ENCODE peak calls at places on chromosomes 4 and X, in eight cellular contexts. L is suprapubic skin, D is A549, U is transverse colon, C is ovary, P is prostate gland, H is NB4, Q is Peyer's patch. F is an unnamed sample.

GRCh38 chr4:107600456-107600855 is 119.6 kb downstream of the PAPSS1 start:
- DNase-seq in L (no peak), D (no peak), U (no peak), C (no peak), P (no peak), H (no peak), Q (no peak), F (no peak)

GRCh38 chr4:55791666-55792065 is 27.9 kb upstream of the EXOC1L start:
- DNase-seq in L (no peak), D (no peak), U (no peak), C (no peak), P (no peak), H (no peak), Q (no peak), F (no peak)

GRCh38 chrX:97685753-97686152 is 802.0 kb downstream of the RPA4 start:
- DNase-seq in L (no peak), D (peak), U (no peak), C (no peak), P (no peak), H (peak), Q (no peak), F (no peak)

GRCh38 chrX:341541-342101 is 23.0 kb upstream of the GTPBP6 start:
- DNase-seq in L (peak), D (no peak), U (no peak), C (no peak), P (no peak), H (no peak), Q (no peak), F (peak)

GRCh38 chrX:82528525-82528924 is 979.6 kb upstream of the POU3F4 start:
- DNase-seq in L (no peak), D (no peak), U (no peak), C (no peak), P (no peak), H (no peak), Q (no peak), F (no peak)

GRCh38 chr4:41692717-41693345 is 55.7 kb downstream of the PHOX2B start:
- DNase-seq in L (no peak), D (peak), U (peak), C (peak), P (peak), H (peak), Q (peak), F (no peak)

GRCh38 chrX:3052864-3053263 is 11.6 kb downstream of the ARSF start:
- DNase-seq in L (no peak), D (no peak), U (peak), C (no peak), P (no peak), H (no peak), Q (no peak), F (peak)

GRCh38 chr4:100949350-100949935 is 397.9 kb downstream of the PPP3CA start:
- DNase-seq in L (no peak), D (no peak), U (no peak), C (no peak), P (no peak), H (no peak), Q (no peak), F (no peak)

GRCh38 chrX:100677616-100678181 is 33.7 kb downstream of the SRPX2 start:
- DNase-seq in L (no peak), D (no peak), U (no peak), C (no peak), P (no peak), H (no peak), Q (no peak), F (no peak)

GRCh38 chr4:7096264-7096663 is 28.4 kb upstream of the GRPEL1 start:
- DNase-seq in L (no peak), D (no peak), U (no peak), C (no peak), P (no peak), H (no peak), Q (no peak), F (no peak)

GRCh38 chr4:55409468-55410171 is 13.9 kb downstream of the TMEM165 start:
- DNase-seq in L (no peak), D (no peak), U (no peak), C (no peak), P (no peak), H (peak), Q (no peak), F (no peak)

GRCh38 chrX:153416781-153417180 is 5.5 kb downstream of the ZFP92 start:
- DNase-seq in L (no peak), D (no peak), U (no peak), C (no peak), P (no peak), H (no peak), Q (no peak), F (no peak)

GRCh38 chrX:39613997-39614679 is 483.6 kb downstream of the BCOR start:
- DNase-seq in L (no peak), D (no peak), U (peak), C (no peak), P (no peak), H (no peak), Q (no peak), F (no peak)

GRCh38 chr4:68905598-68906237 is 45.9 kb downstream of the UGT2A3 start:
- DNase-seq in L (no peak), D (no peak), U (no peak), C (no peak), P (peak), H (no peak), Q (no peak), F (no peak)

GRCh38 chr4:89216866-89217265 is 90.7 kb downstream of the GPRIN3 start:
- DNase-seq in L (no peak), D (no peak), U (no peak), C (no peak), P (no peak), H (no peak), Q (no peak), F (no peak)

GRCh38 chr4:176188654-176189053 is 6.7 kb downstream of the SPATA4 start:
- DNase-seq in L (no peak), D (no peak), U (no peak), C (no peak), P (no peak), H (no peak), Q (no peak), F (no peak)

GRCh38 chr4:154998284-154998683 is 210.2 kb upstream of the NPY2R start:
- DNase-seq in L (no peak), D (no peak), U (no peak), C (no peak), P (no peak), H (no peak), Q (no peak), F (no peak)

GRCh38 chrX:133868250-133868649 is 117.1 kb downstream of the GPC3 start:
- DNase-seq in L (no peak), D (no peak), U (no peak), C (no peak), P (no peak), H (no peak), Q (no peak), F (no peak)

GRCh38 chrX:18973527-18974192 is 10.3 kb downstream of the PHKA2 start:
- DNase-seq in L (no peak), D (no peak), U (peak), C (no peak), P (no peak), H (no peak), Q (no peak), F (no peak)

GRCh38 chr4:68808060-68808459 is 7.7 kb upstream of the UGT2B10 start:
- DNase-seq in L (no peak), D (no peak), U (no peak), C (no peak), P (no peak), H (no peak), Q (no peak), F (no peak)

GRCh38 chr4:139368990-139369389 is 66.7 kb upstream of the NDUFC1 start:
- DNase-seq in L (no peak), D (no peak), U (no peak), C (no peak), P (no peak), H (no peak), Q (no peak), F (no peak)

GRCh38 chr4:177419416-177419815 is 22.8 kb downstream of the AGA start:
- DNase-seq in L (no peak), D (no peak), U (no peak), C (no peak), P (no peak), H (no peak), Q (no peak), F (no peak)

GRCh38 chr4:89486042-89486441 is 178.4 kb upstream of the GPRIN3 start:
- DNase-seq in L (no peak), D (peak), U (no peak), C (no peak), P (no peak), H (no peak), Q (no peak), F (no peak)

GRCh38 chr4:175422331-175422730 is 389.7 kb downstream of the GPM6A start:
- DNase-seq in L (no peak), D (peak), U (no peak), C (no peak), P (no peak), H (no peak), Q (no peak), F (no peak)

GRCh38 chrX:153702350-153703035 is 14.8 kb downstream of the SLC6A8 start:
- DNase-seq in L (no peak), D (no peak), U (no peak), C (no peak), P (no peak), H (no peak), Q (no peak), F (no peak)

GRCh38 chrX:88135735-88136134 is 611.3 kb upstream of the CPXCR1 start:
- DNase-seq in L (no peak), D (no peak), U (no peak), C (no peak), P (no peak), H (peak), Q (no peak), F (no peak)

GRCh38 chr4:152032722-152033131 is 271.9 kb upstream of the GATB start:
- DNase-seq in L (no peak), D (no peak), U (no peak), C (no peak), P (no peak), H (no peak), Q (no peak), F (no peak)

GRCh38 chr4:12612866-12613265 is 871.3 kb downstream of the RAB28 start:
- DNase-seq in L (no peak), D (no peak), U (no peak), C (no peak), P (no peak), H (no peak), Q (no peak), F (no peak)

GRCh38 chr4:183353557-183353956 is 31.3 kb upstream of the CLDN24 start:
- DNase-seq in L (no peak), D (no peak), U (no peak), C (no peak), P (no peak), H (no peak), Q (no peak), F (no peak)

GRCh38 chr4:84583871-84584373 is 995 bp downstream of the CDS1 start:
- DNase-seq in L (no peak), D (no peak), U (no peak), C (no peak), P (no peak), H (peak), Q (no peak), F (no peak)

GRCh38 chrX:22589845-22590244 is 317.1 kb downstream of the CBLL2 start:
- DNase-seq in L (no peak), D (no peak), U (no peak), C (no peak), P (no peak), H (no peak), Q (no peak), F (no peak)

GRCh38 chrX:17629011-17629410 is 108.3 kb upstream of the SCML1 start:
- DNase-seq in L (no peak), D (no peak), U (no peak), C (no peak), P (no peak), H (no peak), Q (no peak), F (no peak)

GRCh38 chrX:17632942-17633341 is 104.4 kb upstream of the SCML1 start:
- DNase-seq in L (no peak), D (no peak), U (no peak), C (no peak), P (no peak), H (no peak), Q (no peak), F (no peak)

GRCh38 chrX:17633546-17633945 is 103.7 kb upstream of the SCML1 start:
- DNase-seq in L (no peak), D (no peak), U (no peak), C (no peak), P (no peak), H (no peak), Q (no peak), F (no peak)

GRCh38 chrX:17629519-17629918 is 107.8 kb upstream of the SCML1 start:
- DNase-seq in L (no peak), D (no peak), U (no peak), C (no peak), P (peak), H (no peak), Q (no peak), F (no peak)

DNA sequence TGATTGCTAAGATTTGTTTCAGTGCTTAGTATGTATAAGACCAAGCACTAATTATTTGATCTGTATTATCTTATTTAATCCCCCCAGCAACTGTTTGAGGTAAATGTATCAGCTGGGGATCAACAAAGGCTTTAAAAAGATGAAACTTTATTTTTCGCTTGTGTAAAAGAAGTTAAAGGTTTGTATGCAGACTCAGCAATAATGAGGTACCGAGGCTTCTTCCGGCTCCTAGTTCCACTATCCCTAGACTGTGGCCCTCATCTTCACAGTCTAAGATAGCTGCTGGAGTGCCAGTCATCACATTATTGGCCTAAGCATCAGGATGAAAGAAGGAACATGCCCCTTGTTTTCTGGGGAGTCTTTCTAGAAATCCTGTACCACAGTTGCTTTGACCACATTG is 105.6 kb upstream of the SCML1 start:
- DNase-seq in L (no peak), D (no peak), U (no peak), C (no peak), P (no peak), H (no peak), Q (no peak), F (no peak)
- TF ChIP-seq POLR2A in L (no peak), D (no peak), U (no peak), C (no peak), P (no peak), H (no peak), Q (no peak), F (no peak)

GRCh38 chr4:173538903-173539445 is 8.9 kb upstream of the HAND2 start:
- DNase-seq in L (no peak), D (no peak), U (no peak), C (no peak), P (no peak), H (no peak), Q (no peak), F (no peak)
- H3K4me3 ChIP-seq in L (peak), D (peak), U (peak), C (peak), P (no peak), H (peak), Q (peak), F (peak)

GRCh38 chr4:86594559-86595425 is 677 bp downstream of the PTPN13 start:
- DNase-seq in L (peak), D (peak), U (peak), C (peak), P (peak), H (peak), Q (peak), F (peak)
- TF ChIP-seq CTCF in L (no peak), D (no peak), U (no peak), C (no peak), P (no peak), H (no peak), Q (no peak), F (no peak)

GRCh38 chr4:98995183-98996055 is at the start of gene METAP1:
- DNase-seq in L (peak), D (peak), U (peak), C (peak), P (peak), H (peak), Q (peak), F (peak)
- TF ChIP-seq POLR2A in L (no peak), D (peak), U (peak), C (peak), P (peak), H (peak), Q (peak), F (peak)

DNA sequence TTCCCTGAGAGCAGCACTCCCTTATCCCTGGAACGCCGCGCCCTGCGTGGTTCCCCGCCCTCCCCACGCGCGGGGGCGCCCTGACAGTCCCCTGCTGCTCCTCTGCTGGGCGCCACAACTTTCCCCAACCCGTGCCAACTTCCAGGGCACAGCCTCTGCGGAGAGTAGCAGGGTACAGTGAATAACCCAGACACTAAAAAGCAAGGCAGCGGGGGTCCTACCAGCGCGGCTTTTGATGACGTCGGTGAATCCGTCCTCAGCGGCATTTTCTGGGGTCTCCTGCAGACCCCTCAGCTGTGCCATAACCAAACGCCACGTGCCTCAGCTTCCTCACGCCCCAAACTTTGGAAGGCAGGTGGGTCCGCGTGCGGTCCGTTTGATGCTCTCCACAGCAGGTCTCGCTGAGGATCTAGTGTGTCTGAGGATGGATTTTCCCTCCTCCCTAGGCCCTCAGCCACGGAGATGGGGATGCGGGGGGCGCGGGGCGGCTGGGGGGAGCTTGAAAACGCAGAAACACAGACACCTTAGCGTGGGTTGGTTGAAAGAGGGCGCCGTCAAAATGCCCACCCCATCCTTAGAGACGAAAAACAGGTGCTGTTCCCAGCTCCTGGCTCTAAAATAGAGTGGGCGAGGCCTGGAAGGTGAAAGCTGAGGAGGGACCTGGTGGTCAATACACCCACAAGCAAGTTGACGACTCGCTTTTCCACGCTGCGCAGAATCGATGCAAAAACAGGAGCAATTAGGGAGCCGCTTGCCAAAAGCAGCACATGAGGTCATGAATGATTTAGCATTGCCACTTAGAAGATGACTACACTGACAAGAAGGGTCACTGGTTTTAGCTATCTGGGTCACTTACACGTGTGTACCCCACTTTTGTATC is 405.6 kb downstream of the FAM47A start:
- DNase-seq in L (no peak), D (no peak), U (no peak), C (no peak), P (no peak), H (no peak), Q (peak), F (no peak)
- H3K4me3 ChIP-seq in L (peak), D (no peak), U (no peak), C (peak), P (no peak), H (no peak), Q (peak), F (no peak)

GRCh38 chr4:25441519-25442117 is 64.6 kb downstream of the ANAPC4 start:
- DNase-seq in L (peak), D (peak), U (peak), C (peak), P (peak), H (peak), Q (peak), F (peak)
- TF ChIP-seq CTCF in L (peak), D (peak), U (no peak), C (no peak), P (peak), H (peak), Q (no peak), F (no peak)

GRCh38 chr4:76308548-76308947 is 2.0 kb downstream of the STBD1 start:
- DNase-seq in L (no peak), D (no peak), U (no peak), C (peak), P (no peak), H (no peak), Q (peak), F (no peak)
- TF ChIP-seq POLR2A in L (no peak), D (no peak), U (no peak), C (no peak), P (no peak), H (no peak), Q (no peak), F (no peak)

DNA sequence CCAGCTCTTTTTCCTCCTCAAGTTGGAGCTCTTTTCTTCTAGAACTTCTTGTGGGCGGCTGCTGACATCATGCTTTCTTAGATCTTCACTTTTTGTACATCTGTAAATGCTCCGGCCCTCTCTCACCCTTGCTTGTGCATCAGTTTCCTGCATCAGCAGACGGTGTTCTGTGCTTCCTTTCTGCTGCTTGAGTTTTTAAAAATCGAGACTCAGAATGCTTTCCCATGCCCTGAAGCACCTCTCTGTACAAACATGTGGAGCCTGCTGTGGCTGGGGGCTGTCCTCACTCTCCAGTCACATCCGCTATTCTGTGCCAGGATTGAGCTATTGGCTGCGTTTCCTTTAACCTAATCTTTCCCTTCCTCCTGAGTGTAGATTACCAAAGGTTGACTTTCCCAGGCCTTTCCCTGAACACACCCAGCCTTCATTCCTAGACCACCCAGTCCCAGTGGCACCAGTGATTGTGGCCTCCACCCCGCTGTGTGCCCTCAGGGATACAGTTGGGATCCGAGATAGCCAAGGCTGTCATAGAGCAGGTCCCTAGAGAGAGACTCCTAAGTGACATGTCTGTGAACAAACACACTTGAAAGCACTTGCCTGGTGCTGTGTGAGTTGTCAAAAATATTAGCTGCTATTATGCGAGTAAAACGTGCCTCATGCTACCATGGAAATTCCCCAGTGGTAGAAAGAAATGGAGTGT is 41.9 kb downstream of the TNIP2 start:
- DNase-seq in L (no peak), D (no peak), U (no peak), C (no peak), P (no peak), H (no peak), Q (no peak), F (no peak)
- H3K4me3 ChIP-seq in L (no peak), D (no peak), U (no peak), C (no peak), P (no peak), H (no peak), Q (no peak), F (no peak)

GRCh38 chr4:77220841-77221613 is 64.0 kb downstream of the CCNG2 start:
- DNase-seq in L (no peak), D (no peak), U (no peak), C (no peak), P (no peak), H (no peak), Q (no peak), F (peak)

GRCh38 chr4:77215107-77215506 is 58.1 kb downstream of the CCNG2 start:
- DNase-seq in L (no peak), D (no peak), U (no peak), C (no peak), P (no peak), H (no peak), Q (no peak), F (peak)

GRCh38 chr4:77219266-77219665 is 62.3 kb downstream of the CCNG2 start:
- DNase-seq in L (no peak), D (no peak), U (no peak), C (no peak), P (no peak), H (no peak), Q (no peak), F (no peak)

DNA sequence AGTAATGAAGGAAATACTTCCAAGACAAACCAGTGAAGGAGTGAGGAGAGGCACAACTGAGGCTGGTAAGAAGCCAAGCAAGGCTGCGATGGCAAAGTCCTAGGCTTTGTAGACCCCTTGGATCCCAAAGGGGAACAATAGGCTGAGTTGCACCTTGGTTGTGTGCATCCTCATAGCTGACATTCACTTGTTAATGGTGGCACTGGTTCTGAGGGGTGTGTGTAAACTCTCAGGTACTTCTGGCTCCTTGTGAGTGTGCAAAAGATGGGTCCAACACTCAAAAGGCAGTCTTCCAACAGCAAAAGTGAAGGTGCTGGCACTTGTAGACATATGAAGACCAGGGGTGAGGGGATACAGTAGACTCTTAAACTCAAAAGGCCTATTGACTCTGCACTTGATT is 60.5 kb downstream of the CCNG2 start:
- DNase-seq in L (no peak), D (no peak), U (no peak), C (no peak), P (no peak), H (no peak), Q (no peak), F (peak)
- TF ChIP-seq CTCF in L (no peak), D (no peak), U (no peak), C (no peak), P (no peak), H (no peak), Q (no peak), F (no peak)